ENCODE peak calls at places on chromosome 16, in seven cellular contexts. One of them, this sample, is unnamed.

GRCh38 chr16:75534560-75535205 is 1.2 kb downstream of the CHST5 start:
- DNase-seq in GM23338: no peak
- DNase-seq in left ventricle myocardium inferior: no peak
- DNase-seq in PC-9: no peak
- DNase-seq in heart right ventricle: no peak
- DNase-seq in Peyer's patch: peak; percentile 5
- DNase-seq in ovary: no peak
- DNase-seq in this sample: no peak

GRCh38 chr16:83227336-83227735 is 580.4 kb upstream of the HSBP1 start:
- DNase-seq in ovary: no peak
- DNase-seq in GM23338: no peak
- DNase-seq in Peyer's patch: no peak
- DNase-seq in PC-9: no peak
- DNase-seq in left ventricle myocardium inferior: no peak
- DNase-seq in heart right ventricle: no peak
- DNase-seq in this sample: no peak

GRCh38 chr16:85959686-85960085 is 60.7 kb downstream of the IRF8 start:
- DNase-seq in PC-9: no peak
- DNase-seq in heart right ventricle: no peak
- DNase-seq in GM23338: no peak
- DNase-seq in Peyer's patch: no peak
- DNase-seq in left ventricle myocardium inferior: no peak
- DNase-seq in ovary: no peak
- DNase-seq in this sample: no peak

GRCh38 chr16:46830417-46830901 is 521 bp downstream of the C16orf87 start:
- DNase-seq in GM23338: peak; percentile 44
- DNase-seq in Peyer's patch: peak; percentile 47
- DNase-seq in left ventricle myocardium inferior: peak; percentile 52
- DNase-seq in ovary: peak; percentile 38
- DNase-seq in heart right ventricle: peak; percentile 12
- DNase-seq in PC-9: no peak
- DNase-seq in this sample: no peak

GRCh38 chr16:35798885-35799426 is 2339.5 kb downstream of the TP53TG3F start:
- DNase-seq in ovary: no peak
- DNase-seq in left ventricle myocardium inferior: peak; percentile 69
- DNase-seq in heart right ventricle: peak; percentile 77
- DNase-seq in GM23338: no peak
- DNase-seq in Peyer's patch: no peak
- DNase-seq in PC-9: no peak
- DNase-seq in this sample: no peak

GRCh38 chr16:88650749-88651275 is at the start of gene CYBA:
- DNase-seq in ovary: peak; percentile 50
- DNase-seq in heart right ventricle: peak; percentile 77
- DNase-seq in GM23338: peak; percentile 81
- DNase-seq in left ventricle myocardium inferior: peak; percentile 82
- DNase-seq in PC-9: no peak
- DNase-seq in Peyer's patch: peak; percentile 87
- DNase-seq in this sample: no peak

GRCh38 chr16:80997139-80997798 is 9.4 kb downstream of the CMC2 start:
- DNase-seq in left ventricle myocardium inferior: no peak
- DNase-seq in heart right ventricle: no peak
- DNase-seq in GM23338: no peak
- DNase-seq in PC-9: no peak
- DNase-seq in Peyer's patch: no peak
- DNase-seq in ovary: no peak
- DNase-seq in this sample: no peak

GRCh38 chr16:56732832-56733231 is 2.9 kb downstream of the NUP93 start:
- DNase-seq in GM23338: no peak
- DNase-seq in Peyer's patch: no peak
- DNase-seq in ovary: no peak
- DNase-seq in PC-9: no peak
- DNase-seq in heart right ventricle: no peak
- DNase-seq in left ventricle myocardium inferior: no peak
- DNase-seq in this sample: no peak

GRCh38 chr16:6066601-6067000 is 969.0 kb upstream of the EEF2KMT start:
- DNase-seq in Peyer's patch: no peak
- DNase-seq in GM23338: no peak
- DNase-seq in left ventricle myocardium inferior: no peak
- DNase-seq in PC-9: no peak
- DNase-seq in heart right ventricle: no peak
- DNase-seq in ovary: no peak
- DNase-seq in this sample: no peak

GRCh38 chr16:19875900-19876299 is 8.7 kb downstream of the GPRC5B start:
- DNase-seq in Peyer's patch: no peak
- DNase-seq in heart right ventricle: no peak
- DNase-seq in ovary: no peak
- DNase-seq in left ventricle myocardium inferior: no peak
- DNase-seq in PC-9: no peak
- DNase-seq in GM23338: no peak
- DNase-seq in this sample: no peak

GRCh38 chr16:49463529-49463928 is 89.9 kb downstream of the C16orf78 start:
- DNase-seq in ovary: peak; percentile 4
- DNase-seq in Peyer's patch: peak; percentile 92
- DNase-seq in left ventricle myocardium inferior: no peak
- DNase-seq in PC-9: no peak
- DNase-seq in GM23338: no peak
- DNase-seq in heart right ventricle: no peak
- DNase-seq in this sample: no peak

GRCh38 chr16:49576941-49577340 is 203.3 kb downstream of the C16orf78 start:
- DNase-seq in Peyer's patch: no peak
- DNase-seq in PC-9: no peak
- DNase-seq in left ventricle myocardium inferior: no peak
- DNase-seq in heart right ventricle: no peak
- DNase-seq in GM23338: no peak
- DNase-seq in ovary: no peak
- DNase-seq in this sample: no peak

GRCh38 chr16:27677300-27677699 is 127.4 kb downstream of the KATNIP start:
- DNase-seq in PC-9: no peak
- DNase-seq in left ventricle myocardium inferior: no peak
- DNase-seq in Peyer's patch: no peak
- DNase-seq in heart right ventricle: no peak
- DNase-seq in ovary: no peak
- DNase-seq in GM23338: no peak
- DNase-seq in this sample: no peak

GRCh38 chr16:19645557-19645981 is 72.5 kb downstream of the KNOP1 start:
- DNase-seq in PC-9: no peak
- DNase-seq in GM23338: no peak
- DNase-seq in Peyer's patch: no peak
- DNase-seq in heart right ventricle: peak; percentile 77
- DNase-seq in left ventricle myocardium inferior: peak; percentile 75
- DNase-seq in ovary: peak; percentile 77
- DNase-seq in this sample: no peak

GRCh38 chr16:3508736-3509135 is 7.9 kb downstream of the CLUAP1 start:
- DNase-seq in ovary: no peak
- DNase-seq in heart right ventricle: no peak
- DNase-seq in left ventricle myocardium inferior: no peak
- DNase-seq in GM23338: no peak
- DNase-seq in Peyer's patch: no peak
- DNase-seq in PC-9: no peak
- DNase-seq in this sample: no peak

DNA sequence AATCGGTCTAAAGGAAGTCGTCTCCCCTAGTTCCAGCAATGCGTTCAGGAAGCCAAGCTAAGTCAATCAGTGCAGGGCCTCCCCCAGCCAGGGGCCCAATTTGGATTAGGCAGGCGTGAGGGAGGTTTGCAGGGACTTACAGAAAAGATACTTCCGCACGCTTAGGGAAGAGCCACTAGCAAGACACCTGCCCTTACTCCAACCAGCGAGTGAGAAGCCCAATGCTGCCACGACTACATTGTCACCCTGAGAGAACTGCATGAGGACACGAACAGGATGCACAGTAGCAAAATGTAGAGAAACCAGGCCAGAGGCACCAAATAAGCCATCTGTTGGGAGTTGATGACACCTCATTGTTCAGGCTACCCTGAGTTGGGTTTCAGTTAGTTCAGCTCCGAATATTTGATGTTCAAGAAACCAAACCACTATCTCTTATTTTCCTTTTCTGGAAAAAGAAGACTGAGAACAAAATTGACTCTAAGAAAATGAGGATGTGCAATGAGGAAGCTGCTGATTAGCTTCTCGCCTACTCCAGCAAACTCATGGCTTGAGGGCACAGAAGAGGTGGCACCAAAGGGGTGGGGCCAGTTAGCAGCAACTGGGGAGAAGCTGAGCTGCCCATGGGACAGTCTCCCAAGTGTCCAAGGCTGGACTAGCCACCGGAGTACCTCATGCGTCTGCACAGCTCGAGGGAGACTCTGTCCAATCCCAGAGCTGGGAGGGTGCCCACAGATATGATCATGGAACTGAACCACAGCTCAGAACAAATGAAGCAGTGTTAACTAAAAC is 29.3 kb downstream of the TK2 start:
- DNase-seq in Peyer's patch: peak; percentile 53
- DNase-seq in PC-9: peak; percentile 52
- DNase-seq in GM23338: no peak
- DNase-seq in left ventricle myocardium inferior: peak; percentile 59
- DNase-seq in heart right ventricle: peak; percentile 55
- DNase-seq in ovary: no peak
- DNase-seq in this sample: no peak
- H3K27ac ChIP-seq in Peyer's patch: peak overlapping the region; percentile 50
- H3K27ac ChIP-seq in PC-9: peak overlapping the region; percentile 82
- H3K27ac ChIP-seq in GM23338: no peak overlapping the region
- H3K27ac ChIP-seq in left ventricle myocardium inferior: peak overlapping the region; percentile 99
- H3K27ac ChIP-seq in heart right ventricle: peak overlapping the region; percentile 96
- H3K27ac ChIP-seq in ovary: no peak overlapping the region
- H3K27ac ChIP-seq in this sample: peak overlapping the region; percentile 79

DNA sequence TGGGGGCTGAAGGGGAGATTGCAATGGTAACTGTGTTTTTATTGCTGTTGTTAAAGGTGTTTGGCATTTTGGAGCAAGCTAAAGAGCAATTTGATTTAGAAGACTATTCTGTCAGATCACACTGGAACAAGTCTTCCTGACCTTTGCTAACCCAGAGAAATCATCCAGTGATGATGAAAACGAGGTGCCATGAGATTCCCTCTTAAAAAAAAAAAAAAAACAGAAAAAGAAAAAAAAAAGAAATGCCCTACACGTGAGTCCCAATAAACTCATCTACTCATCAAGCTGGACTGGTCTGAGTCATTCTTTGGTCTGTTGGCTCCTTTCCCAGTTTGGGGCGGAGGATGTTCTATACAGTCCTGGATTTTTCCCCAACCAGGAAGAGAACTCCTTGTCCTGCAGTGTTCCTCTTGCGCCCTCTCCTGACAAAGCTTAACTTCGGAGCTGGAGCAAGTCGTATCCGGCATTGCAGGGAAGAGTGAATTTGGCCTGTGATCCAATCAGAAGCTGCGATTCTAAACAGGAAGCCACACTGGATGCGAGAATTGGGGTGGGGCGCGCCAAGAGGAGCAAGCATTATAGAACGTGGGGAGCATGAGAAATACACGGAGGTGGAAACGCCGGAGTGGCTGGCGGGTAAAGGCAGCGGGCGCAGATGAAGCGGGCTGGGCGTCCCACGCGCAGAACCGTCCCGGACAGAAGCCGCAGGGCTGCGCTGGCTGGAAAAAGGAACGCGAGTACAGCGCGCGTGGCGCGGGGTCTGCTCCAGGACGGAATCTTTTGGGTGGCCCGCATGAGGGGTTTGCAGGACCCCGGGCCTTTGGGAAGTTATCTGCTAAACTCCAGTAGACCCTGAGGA is 22.4 kb upstream of the CRYM start:
- DNase-seq in GM23338: peak; percentile 97
- DNase-seq in heart right ventricle: peak; percentile 98
- DNase-seq in ovary: peak; percentile 97
- DNase-seq in Peyer's patch: peak; percentile 79
- DNase-seq in left ventricle myocardium inferior: peak; percentile 87
- DNase-seq in PC-9: peak; percentile 100
- DNase-seq in this sample: peak; percentile 83
- H3K27ac ChIP-seq in GM23338: no peak overlapping the region
- H3K27ac ChIP-seq in heart right ventricle: peak overlapping the region; percentile 51
- H3K27ac ChIP-seq in ovary: peak overlapping the region; percentile 60
- H3K27ac ChIP-seq in Peyer's patch: peak overlapping the region; percentile 66
- H3K27ac ChIP-seq in left ventricle myocardium inferior: peak overlapping the region; percentile 85
- H3K27ac ChIP-seq in PC-9: peak overlapping the region; percentile 85
- H3K27ac ChIP-seq in this sample: no peak overlapping the region

DNA sequence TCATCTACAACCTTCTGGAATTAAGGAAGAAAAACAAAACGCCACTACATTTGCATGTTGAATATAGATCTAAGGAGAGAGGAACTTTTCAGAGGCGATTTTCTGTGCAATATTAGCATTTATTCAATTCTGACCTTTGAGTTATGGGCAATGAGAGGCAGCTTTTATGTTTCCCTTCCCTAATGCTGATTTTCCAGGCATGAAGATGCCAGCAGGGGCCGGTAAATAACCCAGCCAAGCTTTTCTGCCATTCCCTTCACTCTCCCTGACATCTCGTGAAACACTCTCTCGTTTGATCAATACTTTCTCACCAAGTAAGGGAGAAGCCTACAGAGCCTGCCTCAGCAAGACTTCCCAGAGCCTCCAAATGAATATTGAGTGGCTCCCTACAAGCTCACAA is 470.5 kb upstream of the GOT2 start:
- DNase-seq in heart right ventricle: no peak
- DNase-seq in left ventricle myocardium inferior: no peak
- DNase-seq in GM23338: no peak
- DNase-seq in Peyer's patch: no peak
- DNase-seq in PC-9: no peak
- DNase-seq in ovary: no peak
- DNase-seq in this sample: no peak
- H3K27ac ChIP-seq in heart right ventricle: no peak overlapping the region
- H3K27ac ChIP-seq in left ventricle myocardium inferior: no peak overlapping the region
- H3K27ac ChIP-seq in GM23338: no peak overlapping the region
- H3K27ac ChIP-seq in Peyer's patch: no peak overlapping the region
- H3K27ac ChIP-seq in PC-9: no peak overlapping the region
- H3K27ac ChIP-seq in ovary: no peak overlapping the region
- H3K27ac ChIP-seq in this sample: no peak overlapping the region

GRCh38 chr16:11848842-11849241 is 2.5 kb downstream of the RSL1D1 start:
- DNase-seq in left ventricle myocardium inferior: no peak
- DNase-seq in GM23338: no peak
- DNase-seq in heart right ventricle: no peak
- DNase-seq in Peyer's patch: no peak
- DNase-seq in PC-9: no peak
- DNase-seq in ovary: no peak
- DNase-seq in this sample: no peak

GRCh38 chr16:11843206-11843605 is 8.1 kb downstream of the RSL1D1 start:
- DNase-seq in ovary: no peak
- DNase-seq in Peyer's patch: no peak
- DNase-seq in left ventricle myocardium inferior: no peak
- DNase-seq in heart right ventricle: no peak
- DNase-seq in GM23338: no peak
- DNase-seq in PC-9: no peak
- DNase-seq in this sample: no peak

GRCh38 chr16:11844499-11844898 is 6.8 kb downstream of the RSL1D1 start:
- DNase-seq in heart right ventricle: no peak
- DNase-seq in left ventricle myocardium inferior: no peak
- DNase-seq in PC-9: no peak
- DNase-seq in GM23338: no peak
- DNase-seq in ovary: no peak
- DNase-seq in Peyer's patch: no peak
- DNase-seq in this sample: no peak

GRCh38 chr16:11841026-11841425 is 10.3 kb downstream of the RSL1D1 start:
- DNase-seq in heart right ventricle: no peak
- DNase-seq in ovary: no peak
- DNase-seq in left ventricle myocardium inferior: no peak
- DNase-seq in Peyer's patch: no peak
- DNase-seq in GM23338: no peak
- DNase-seq in PC-9: no peak
- DNase-seq in this sample: no peak

DNA sequence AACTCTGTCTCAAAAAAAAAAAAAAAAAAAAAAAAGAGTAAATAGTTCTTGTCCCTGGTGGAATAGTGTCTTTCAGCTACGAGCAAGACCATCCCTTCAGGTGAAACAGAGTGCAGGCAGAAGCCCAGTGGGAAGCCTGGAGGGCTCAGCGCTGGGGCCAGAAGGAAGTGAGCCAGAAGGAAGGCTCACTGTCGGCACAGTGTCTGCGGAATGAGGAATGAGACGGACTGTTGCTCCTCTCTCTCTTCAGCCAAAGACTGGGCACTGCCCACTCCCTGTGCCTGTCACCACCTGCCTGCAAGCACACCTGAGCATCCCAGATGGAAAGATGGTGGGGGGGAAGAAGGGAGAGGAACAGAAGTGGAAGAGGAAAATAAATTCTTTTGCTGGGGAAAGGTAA is 7.5 kb downstream of the RSL1D1 start:
- DNase-seq in Peyer's patch: no peak
- DNase-seq in PC-9: no peak
- DNase-seq in GM23338: no peak
- DNase-seq in ovary: no peak
- DNase-seq in heart right ventricle: no peak
- DNase-seq in left ventricle myocardium inferior: no peak
- DNase-seq in this sample: no peak
- H3K27ac ChIP-seq in Peyer's patch: no peak overlapping the region
- H3K27ac ChIP-seq in PC-9: no peak overlapping the region
- H3K27ac ChIP-seq in GM23338: no peak overlapping the region
- H3K27ac ChIP-seq in ovary: no peak overlapping the region
- H3K27ac ChIP-seq in heart right ventricle: no peak overlapping the region
- H3K27ac ChIP-seq in left ventricle myocardium inferior: no peak overlapping the region
- H3K27ac ChIP-seq in this sample: no peak overlapping the region